ENCODE peak calls at places on chromosome 16, in six cellular contexts. One of them, this sample, is unnamed.

GRCh38 chr16:87702325-87702811 is 63.4 kb downstream of the KLHDC4 start:
- DNase-seq in CD8-positive, alpha-beta T cell: peak; percentile 67
- DNase-seq in prostate gland: no peak
- DNase-seq in esophagus squamous epithelium: no peak
- DNase-seq in GM23338: peak; percentile 83
- DNase-seq in ovary: no peak
- DNase-seq in this sample: no peak

GRCh38 chr16:48611329-48612137 is 1.6 kb upstream of the N4BP1 start:
- DNase-seq in GM23338: peak; percentile 52
- DNase-seq in prostate gland: no peak
- DNase-seq in ovary: no peak
- DNase-seq in esophagus squamous epithelium: no peak
- DNase-seq in CD8-positive, alpha-beta T cell: peak; percentile 79
- DNase-seq in this sample: no peak

GRCh38 chr16:51937771-51938170 is 609.2 kb downstream of the TOX3 start:
- DNase-seq in prostate gland: no peak
- DNase-seq in GM23338: no peak
- DNase-seq in CD8-positive, alpha-beta T cell: no peak
- DNase-seq in ovary: no peak
- DNase-seq in esophagus squamous epithelium: no peak
- DNase-seq in this sample: no peak

GRCh38 chr16:50183316-50183715 is 30.2 kb downstream of the TENT4B start:
- DNase-seq in ovary: no peak
- DNase-seq in GM23338: no peak
- DNase-seq in prostate gland: no peak
- DNase-seq in CD8-positive, alpha-beta T cell: no peak
- DNase-seq in esophagus squamous epithelium: no peak
- DNase-seq in this sample: no peak

GRCh38 chr16:75764154-75764768 is 38.0 kb upstream of the CPHXL start:
- DNase-seq in esophagus squamous epithelium: no peak
- DNase-seq in CD8-positive, alpha-beta T cell: peak; percentile 62
- DNase-seq in prostate gland: peak; percentile 47
- DNase-seq in ovary: peak; percentile 44
- DNase-seq in GM23338: peak; percentile 85
- DNase-seq in this sample: peak; percentile 57

GRCh38 chr16:19645557-19645981 is 72.5 kb downstream of the KNOP1 start:
- DNase-seq in esophagus squamous epithelium: no peak
- DNase-seq in GM23338: no peak
- DNase-seq in CD8-positive, alpha-beta T cell: no peak
- DNase-seq in ovary: peak; percentile 49
- DNase-seq in prostate gland: no peak
- DNase-seq in this sample: no peak

GRCh38 chr16:31356566-31357323 is 1.8 kb downstream of the ITGAX start:
- DNase-seq in prostate gland: no peak
- DNase-seq in ovary: no peak
- DNase-seq in esophagus squamous epithelium: no peak
- DNase-seq in CD8-positive, alpha-beta T cell: no peak
- DNase-seq in GM23338: peak; percentile 50
- DNase-seq in this sample: peak; percentile 22

GRCh38 chr16:69941251-69942098 is 9.7 kb upstream of the CLEC18A start:
- DNase-seq in ovary: no peak
- DNase-seq in CD8-positive, alpha-beta T cell: no peak
- DNase-seq in esophagus squamous epithelium: no peak
- DNase-seq in prostate gland: no peak
- DNase-seq in GM23338: no peak
- DNase-seq in this sample: no peak

GRCh38 chr16:11316331-11317015 is 28.8 kb upstream of the RMI2 start:
- DNase-seq in ovary: no peak
- DNase-seq in CD8-positive, alpha-beta T cell: no peak
- DNase-seq in prostate gland: no peak
- DNase-seq in esophagus squamous epithelium: no peak
- DNase-seq in GM23338: peak; percentile 90
- DNase-seq in this sample: no peak

GRCh38 chr16:54140788-54141136 is 145.8 kb downstream of the IRX3 start:
- DNase-seq in esophagus squamous epithelium: no peak
- DNase-seq in CD8-positive, alpha-beta T cell: no peak
- DNase-seq in prostate gland: no peak
- DNase-seq in GM23338: no peak
- DNase-seq in ovary: no peak
- DNase-seq in this sample: no peak

GRCh38 chr16:54142787-54143186 is 143.8 kb downstream of the IRX3 start:
- DNase-seq in prostate gland: no peak
- DNase-seq in CD8-positive, alpha-beta T cell: no peak
- DNase-seq in esophagus squamous epithelium: no peak
- DNase-seq in GM23338: no peak
- DNase-seq in ovary: no peak
- DNase-seq in this sample: no peak

GRCh38 chr16:54143934-54144333 is 142.7 kb downstream of the IRX3 start:
- DNase-seq in GM23338: no peak
- DNase-seq in prostate gland: no peak
- DNase-seq in CD8-positive, alpha-beta T cell: no peak
- DNase-seq in ovary: no peak
- DNase-seq in esophagus squamous epithelium: no peak
- DNase-seq in this sample: no peak

GRCh38 chr16:54143410-54143809 is 143.2 kb downstream of the IRX3 start:
- DNase-seq in esophagus squamous epithelium: no peak
- DNase-seq in CD8-positive, alpha-beta T cell: no peak
- DNase-seq in ovary: no peak
- DNase-seq in prostate gland: no peak
- DNase-seq in GM23338: no peak
- DNase-seq in this sample: no peak

DNA sequence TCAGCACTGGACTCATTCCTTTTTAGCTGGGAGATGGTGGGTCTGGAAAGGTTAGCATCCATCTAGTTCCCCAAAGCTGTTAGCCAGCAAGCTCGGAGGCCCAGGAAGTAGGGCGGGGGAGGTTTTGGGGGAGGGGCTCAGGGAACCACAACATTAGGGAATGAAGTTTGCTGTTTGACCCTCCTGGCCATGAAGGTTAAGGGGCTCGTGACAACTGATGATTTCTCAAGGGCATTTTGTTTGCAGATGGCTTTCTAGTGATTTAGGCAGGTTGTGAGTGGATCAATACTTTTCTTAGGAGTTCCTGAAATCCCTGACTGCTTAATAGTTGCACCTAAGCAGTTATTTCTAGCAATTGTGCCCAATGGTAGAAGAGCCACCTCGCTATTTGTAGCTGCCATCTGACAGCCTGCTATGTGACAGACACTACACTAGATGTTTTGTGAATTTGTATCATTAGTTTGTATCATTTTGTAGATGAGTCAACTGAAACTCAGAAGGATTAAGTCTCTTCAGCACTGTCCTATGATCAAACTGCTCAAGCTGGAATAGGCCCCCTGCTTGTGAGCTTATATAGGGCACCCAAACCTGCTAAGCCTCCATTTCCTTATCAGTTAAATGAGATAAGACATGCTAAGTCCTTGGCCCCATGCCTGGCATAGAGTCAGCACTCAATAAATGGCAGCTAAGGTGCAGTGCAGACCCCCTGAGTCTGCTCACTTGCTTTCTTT is 146.4 kb downstream of the IRX3 start:
- DNase-seq in prostate gland: no peak
- DNase-seq in ovary: no peak
- DNase-seq in GM23338: no peak
- DNase-seq in CD8-positive, alpha-beta T cell: no peak
- DNase-seq in esophagus squamous epithelium: no peak
- DNase-seq in this sample: no peak
- TF ChIP-seq CTCF in prostate gland: no peak
- TF ChIP-seq CTCF in ovary: no peak
- TF ChIP-seq CTCF in GM23338: no peak
- TF ChIP-seq CTCF in CD8-positive, alpha-beta T cell: no peak
- TF ChIP-seq CTCF in esophagus squamous epithelium: no peak
- TF ChIP-seq CTCF in this sample: no peak

GRCh38 chr16:1012722-1013592 is 31.4 kb downstream of the SOX8 start:
- DNase-seq in CD8-positive, alpha-beta T cell: no peak
- DNase-seq in ovary: no peak
- DNase-seq in esophagus squamous epithelium: no peak
- DNase-seq in prostate gland: no peak
- DNase-seq in GM23338: no peak
- DNase-seq in this sample: no peak

GRCh38 chr16:1014221-1014620 is 32.7 kb downstream of the SOX8 start:
- DNase-seq in ovary: no peak
- DNase-seq in CD8-positive, alpha-beta T cell: no peak
- DNase-seq in esophagus squamous epithelium: no peak
- DNase-seq in prostate gland: no peak
- DNase-seq in GM23338: no peak
- DNase-seq in this sample: no peak

GRCh38 chr16:1012135-1012534 is 30.6 kb downstream of the SOX8 start:
- DNase-seq in ovary: no peak
- DNase-seq in CD8-positive, alpha-beta T cell: no peak
- DNase-seq in GM23338: no peak
- DNase-seq in esophagus squamous epithelium: no peak
- DNase-seq in prostate gland: no peak
- DNase-seq in this sample: no peak

GRCh38 chr16:1014771-1015495 is 33.4 kb downstream of the SOX8 start:
- DNase-seq in prostate gland: no peak
- DNase-seq in esophagus squamous epithelium: no peak
- DNase-seq in GM23338: no peak
- DNase-seq in CD8-positive, alpha-beta T cell: no peak
- DNase-seq in ovary: no peak
- DNase-seq in this sample: no peak

GRCh38 chr16:1013593-1013900 is 32.0 kb downstream of the SOX8 start:
- DNase-seq in CD8-positive, alpha-beta T cell: no peak
- DNase-seq in GM23338: no peak
- DNase-seq in prostate gland: no peak
- DNase-seq in ovary: no peak
- DNase-seq in esophagus squamous epithelium: no peak
- DNase-seq in this sample: no peak
- H3K27me3 ChIP-seq in CD8-positive, alpha-beta T cell: no peaks in the 10 kb centered on the region
- H3K27me3 ChIP-seq in GM23338: no peaks in the 10 kb centered on the region
- H3K27me3 ChIP-seq in prostate gland: peaks cover 3% of the 10 kb centered on the region
- H3K27me3 ChIP-seq in ovary: no peaks in the 10 kb centered on the region
- H3K27me3 ChIP-seq in esophagus squamous epithelium: peaks cover 51% of the 10 kb centered on the region
- H3K27me3 ChIP-seq in this sample: no peaks in the 10 kb centered on the region

GRCh38 chr16:12573730-12574383 is 229.8 kb downstream of the CPPED1 start:
- DNase-seq in CD8-positive, alpha-beta T cell: peak; percentile 61
- DNase-seq in GM23338: peak; percentile 79
- DNase-seq in prostate gland: peak; percentile 31
- DNase-seq in esophagus squamous epithelium: no peak
- DNase-seq in ovary: no peak
- DNase-seq in this sample: no peak
- TF ChIP-seq CTCF in CD8-positive, alpha-beta T cell: peak; percentile 43
- TF ChIP-seq CTCF in GM23338: peak; percentile 82
- TF ChIP-seq CTCF in prostate gland: peak; percentile 58
- TF ChIP-seq CTCF in esophagus squamous epithelium: no peak
- TF ChIP-seq CTCF in ovary: no peak
- TF ChIP-seq CTCF in this sample: peak; percentile 73

GRCh38 chr16:86505899-86506864 is 4.1 kb upstream of the FOXF1 start:
- DNase-seq in ovary: no peak
- DNase-seq in CD8-positive, alpha-beta T cell: no peak
- DNase-seq in prostate gland: no peak
- DNase-seq in esophagus squamous epithelium: no peak
- DNase-seq in GM23338: no peak
- DNase-seq in this sample: no peak
- H3K27me3 ChIP-seq in ovary: peaks cover 5% of the 10 kb centered on the region
- H3K27me3 ChIP-seq in CD8-positive, alpha-beta T cell: peaks cover 17% of the 10 kb centered on the region
- H3K27me3 ChIP-seq in prostate gland: peaks cover 40% of the 10 kb centered on the region
- H3K27me3 ChIP-seq in esophagus squamous epithelium: peaks cover 100% of the 10 kb centered on the region
- H3K27me3 ChIP-seq in GM23338: peaks cover 100% of the 10 kb centered on the region
- H3K27me3 ChIP-seq in this sample: peaks cover 93% of the 10 kb centered on the region

GRCh38 chr16:27665881-27666280 is 115.9 kb downstream of the KATNIP start:
- DNase-seq in esophagus squamous epithelium: no peak
- DNase-seq in prostate gland: no peak
- DNase-seq in ovary: no peak
- DNase-seq in GM23338: peak; percentile 19
- DNase-seq in CD8-positive, alpha-beta T cell: no peak
- DNase-seq in this sample: no peak

GRCh38 chr16:27677300-27677699 is 127.4 kb downstream of the KATNIP start:
- DNase-seq in CD8-positive, alpha-beta T cell: no peak
- DNase-seq in esophagus squamous epithelium: no peak
- DNase-seq in GM23338: no peak
- DNase-seq in ovary: no peak
- DNase-seq in prostate gland: no peak
- DNase-seq in this sample: no peak

GRCh38 chr16:27676807-27677206 is 126.9 kb downstream of the KATNIP start:
- DNase-seq in CD8-positive, alpha-beta T cell: no peak
- DNase-seq in ovary: no peak
- DNase-seq in prostate gland: no peak
- DNase-seq in esophagus squamous epithelium: no peak
- DNase-seq in GM23338: no peak
- DNase-seq in this sample: no peak

GRCh38 chr16:27670071-27670825 is 120.3 kb downstream of the KATNIP start:
- DNase-seq in esophagus squamous epithelium: no peak
- DNase-seq in prostate gland: no peak
- DNase-seq in ovary: no peak
- DNase-seq in CD8-positive, alpha-beta T cell: no peak
- DNase-seq in GM23338: no peak
- DNase-seq in this sample: no peak

GRCh38 chr16:27671410-27671809 is 121.5 kb downstream of the KATNIP start:
- DNase-seq in prostate gland: no peak
- DNase-seq in esophagus squamous epithelium: no peak
- DNase-seq in GM23338: peak; percentile 53
- DNase-seq in ovary: no peak
- DNase-seq in CD8-positive, alpha-beta T cell: no peak
- DNase-seq in this sample: no peak
- TF ChIP-seq CTCF in prostate gland: no peak
- TF ChIP-seq CTCF in esophagus squamous epithelium: no peak
- TF ChIP-seq CTCF in GM23338: peak; percentile 45
- TF ChIP-seq CTCF in ovary: no peak
- TF ChIP-seq CTCF in CD8-positive, alpha-beta T cell: no peak
- TF ChIP-seq CTCF in this sample: no peak